ENCODE peak calls at places on chromosomes 13 and 19, in five cellular contexts. A is endothelial cell of umbilical vein, V is heart left ventricle, K is right cardiac atrium, Q is endodermal cell. I is an unnamed sample.

GRCh38 chr19:34555447-34555846 is 73.9 kb downstream of the WTIP start:
- DNase-seq in A (peak), V (no peak), K (no peak), Q (peak), I (no peak)

GRCh38 chr13:100673376-100673830 is 1.2 kb downstream of the TMTC4 start:
- DNase-seq in A (no peak), V (no peak), K (peak), Q (peak), I (peak)

GRCh38 chr13:110647365-110647737 is 32.0 kb downstream of the NAXD start:
- DNase-seq in A (no peak), V (no peak), K (no peak), Q (peak), I (no peak)

GRCh38 chr13:112842343-112842856 is 126.6 kb upstream of the MCF2L start:
- DNase-seq in A (peak), V (peak), K (peak), Q (peak), I (peak)

GRCh38 chr13:73767191-73767741 is 366.9 kb downstream of the KLF12 start:
- DNase-seq in A (peak), V (no peak), K (no peak), Q (peak), I (peak)

GRCh38 chr19:38842439-38843174 is 7.2 kb downstream of the HNRNPL start:
- DNase-seq in A (no peak), V (peak), K (no peak), Q (no peak), I (peak)

GRCh38 chr19:34432797-34433196 is 4.6 kb downstream of the UBA2 start:
- DNase-seq in A (peak), V (peak), K (no peak), Q (peak), I (peak)

GRCh38 chr19:18894254-18895037 is 1.5 kb downstream of the CERS1 start:
- DNase-seq in A (no peak), V (no peak), K (peak), Q (no peak), I (peak)

GRCh38 chr19:13014101-13014920 is 19.0 kb downstream of the NFIX start:
- DNase-seq in A (no peak), V (no peak), K (peak), Q (peak), I (peak)

GRCh38 chr13:94093652-94094310 is 385.7 kb downstream of the DCT start:
- DNase-seq in A (no peak), V (no peak), K (no peak), Q (no peak), I (no peak)

GRCh38 chr19:49428547-49429451 is 3.6 kb downstream of the GFY start:
- DNase-seq in A (no peak), V (no peak), K (no peak), Q (no peak), I (peak)

GRCh38 chr19:8631425-8631819 is 989 bp downstream of the NFILZ start:
- DNase-seq in A (no peak), V (peak), K (peak), Q (peak), I (peak)

GRCh38 chr13:98892821-98893220 is 85.0 kb downstream of the DOCK9 start:
- DNase-seq in A (peak), V (no peak), K (no peak), Q (no peak), I (no peak)

GRCh38 chr19:36719687-36720556 is 32.5 kb downstream of the ZNF567 start:
- DNase-seq in A (peak), V (no peak), K (no peak), Q (no peak), I (no peak)

GRCh38 chr19:31378404-31378803 is 29.2 kb upstream of the TSHZ3 start:
- DNase-seq in A (no peak), V (peak), K (peak), Q (no peak), I (no peak)

GRCh38 chr19:46977548-46977947 is 42.1 kb upstream of the NPAS1 start:
- DNase-seq in A (peak), V (peak), K (no peak), Q (no peak), I (no peak)

GRCh38 chr19:46976845-46977320 is 42.8 kb upstream of the NPAS1 start:
- DNase-seq in A (peak), V (peak), K (peak), Q (peak), I (peak)

GRCh38 chr19:46975011-46975917 is 44.4 kb upstream of the NPAS1 start:
- DNase-seq in A (no peak), V (no peak), K (no peak), Q (no peak), I (no peak)

GRCh38 chr19:46974181-46974580 is 45.5 kb upstream of the NPAS1 start:
- DNase-seq in A (no peak), V (no peak), K (no peak), Q (no peak), I (no peak)

DNA sequence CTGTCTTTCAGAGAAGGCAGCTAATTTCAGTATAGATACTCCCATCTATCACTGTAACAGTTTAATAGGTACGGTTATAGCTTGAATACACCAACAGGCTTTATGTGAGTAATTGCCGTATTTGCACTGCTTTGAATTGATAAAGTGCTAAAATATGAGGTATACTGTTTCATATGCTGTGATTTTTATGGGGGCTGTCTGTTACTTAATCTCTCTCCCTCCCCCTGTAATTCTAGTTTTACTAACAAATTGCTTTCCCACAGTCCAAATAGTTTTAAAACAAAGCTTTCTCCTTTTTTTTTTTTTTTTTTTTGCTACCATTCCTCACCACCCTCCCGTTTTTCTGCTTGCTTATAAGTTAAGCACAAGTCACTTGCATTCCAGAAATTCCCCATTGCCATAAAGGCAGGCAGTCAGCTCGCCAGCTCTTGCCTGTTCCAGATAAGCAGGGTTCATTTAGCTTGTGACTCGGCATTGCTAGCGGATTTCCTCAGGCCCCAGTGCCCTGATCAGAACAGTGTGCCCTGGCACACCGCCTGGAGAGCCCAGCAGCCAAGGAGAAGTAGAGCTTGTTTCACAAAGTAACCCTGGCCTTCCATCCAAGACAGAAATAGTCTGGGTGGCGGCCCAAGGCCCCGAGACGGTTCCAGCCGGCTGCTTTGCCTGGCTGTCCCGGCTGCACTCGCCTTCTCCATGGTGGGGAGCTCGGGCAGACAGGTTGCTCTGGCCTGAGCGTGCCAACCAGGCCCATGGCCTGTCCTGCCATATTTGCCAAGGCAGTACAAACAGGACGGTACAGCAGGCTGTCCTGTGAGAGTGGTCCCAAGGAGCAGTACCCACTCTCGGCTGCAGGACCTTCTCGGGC is 43.5 kb upstream of the NPAS1 start:
- DNase-seq in A (peak), V (peak), K (peak), Q (peak), I (peak)
- H3K4me3 ChIP-seq in A (no peak), V (peak), K (no peak), Q (peak), I (no peak)

DNA sequence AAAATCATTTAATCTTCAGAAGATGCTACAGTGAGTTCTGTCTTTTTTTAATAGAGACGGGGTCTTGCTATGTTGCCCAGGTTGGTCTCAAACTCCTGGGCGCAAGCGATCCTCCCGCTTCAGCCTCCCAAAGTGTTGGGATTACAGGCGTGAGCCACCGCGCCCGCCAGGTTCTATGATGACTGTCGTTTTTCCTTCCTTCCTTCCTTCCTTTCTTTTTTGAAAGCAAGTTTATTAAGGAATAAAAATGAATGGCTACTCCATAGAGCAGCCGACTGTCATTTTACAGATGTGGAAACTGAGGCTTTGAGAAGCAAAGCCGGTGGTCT is 511 bp upstream of the GAMT start:
- DNase-seq in A (no peak), V (no peak), K (no peak), Q (no peak), I (no peak)
- H3K4me3 ChIP-seq in A (no peak), V (peak), K (no peak), Q (peak), I (peak)

DNA sequence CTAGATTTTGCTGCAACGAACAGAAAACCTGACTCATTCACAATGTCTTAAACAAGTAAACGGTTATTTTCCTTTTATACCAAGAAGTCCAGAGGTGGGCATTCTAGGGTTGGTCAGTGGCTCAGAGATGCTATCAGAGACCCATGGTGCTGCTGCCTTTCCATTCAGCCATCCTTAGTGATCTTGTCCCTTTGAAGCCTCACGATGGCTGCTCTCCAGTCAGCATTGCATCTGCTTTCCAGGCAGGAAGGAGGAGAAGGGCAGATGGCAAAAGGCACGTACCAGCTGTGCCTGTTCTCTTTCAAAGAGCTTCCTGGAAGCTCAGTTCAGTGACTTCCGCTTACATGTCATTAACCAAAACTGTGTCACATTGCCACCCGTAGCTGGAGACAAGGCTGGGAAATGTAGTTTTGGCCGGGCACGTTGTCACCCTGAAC is 30.1 kb downstream of the WDFY2 start:
- DNase-seq in A (no peak), V (peak), K (no peak), Q (no peak), I (no peak)
- H3K4me3 ChIP-seq in A (no peak), V (peak), K (no peak), Q (no peak), I (no peak)

DNA sequence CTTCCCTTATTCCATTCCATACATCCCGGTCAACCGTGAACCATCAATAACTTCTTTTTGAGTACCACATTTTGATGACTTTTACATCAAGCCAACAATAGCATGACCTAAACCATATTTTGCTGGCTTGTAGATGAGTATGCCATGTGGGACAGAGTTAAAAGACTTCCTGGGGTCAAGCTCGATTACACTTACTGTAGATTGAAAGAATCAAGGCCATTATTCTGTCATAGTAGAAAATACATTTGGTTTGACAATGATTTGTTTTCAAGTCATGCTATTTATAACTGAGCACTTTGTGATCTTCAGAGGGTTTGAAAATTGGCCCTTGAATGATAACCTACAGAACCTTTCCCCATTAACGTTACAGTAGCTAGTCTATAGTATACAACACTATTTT is 1087.0 kb upstream of the PCDH20 start:
- DNase-seq in A (no peak), V (no peak), K (no peak), Q (no peak), I (no peak)
- H3K4me3 ChIP-seq in A (no peak), V (no peak), K (no peak), Q (no peak), I (no peak)

GRCh38 chr19:6458695-6459355 is 767 bp downstream of the SLC25A23 start:
- DNase-seq in A (no peak), V (no peak), K (no peak), Q (peak), I (peak)

GRCh38 chr19:6459356-6460098 is at the start of gene SLC25A23:
- DNase-seq in A (peak), V (peak), K (peak), Q (peak), I (peak)

GRCh38 chr19:6460099-6460884 is 700 bp upstream of the SLC25A23 start:
- DNase-seq in A (peak), V (peak), K (peak), Q (peak), I (peak)

GRCh38 chr19:6455924-6456323 is 3.7 kb downstream of the SLC25A23 start:
- DNase-seq in A (no peak), V (no peak), K (no peak), Q (no peak), I (no peak)

GRCh38 chr19:6457958-6458694 is 1.5 kb downstream of the SLC25A23 start:
- DNase-seq in A (no peak), V (no peak), K (no peak), Q (no peak), I (no peak)
- H3K4me3 ChIP-seq in A (no peak), V (peak), K (no peak), Q (peak), I (no peak)

GRCh38 chr19:52069653-52070052 is 21.0 kb upstream of the ZNF432 start:
- DNase-seq in A (no peak), V (no peak), K (no peak), Q (no peak), I (no peak)

GRCh38 chr19:52065399-52065798 is 16.8 kb upstream of the ZNF432 start:
- DNase-seq in A (no peak), V (no peak), K (no peak), Q (no peak), I (no peak)

GRCh38 chr19:52066258-52066866 is 17.7 kb upstream of the ZNF432 start:
- DNase-seq in A (no peak), V (no peak), K (no peak), Q (no peak), I (no peak)

DNA sequence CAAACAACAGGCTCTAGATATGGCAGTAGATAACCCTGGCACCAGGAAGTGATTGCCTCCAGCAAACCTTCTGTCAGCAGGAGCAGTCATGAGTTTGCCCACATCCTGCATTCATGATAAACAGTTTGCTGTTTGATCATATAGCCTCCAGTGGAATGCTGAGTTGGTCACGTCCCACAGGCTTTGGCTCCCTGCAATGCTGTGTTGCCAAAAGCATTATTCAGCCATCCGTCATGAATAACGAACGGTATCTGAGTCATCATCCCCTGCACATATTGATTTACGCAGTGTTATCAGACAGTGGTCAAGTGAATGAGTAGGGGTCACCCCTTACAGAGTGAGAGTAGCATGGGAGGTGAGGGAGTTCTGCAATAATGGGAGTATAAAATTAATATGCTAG is 21.9 kb upstream of the ZNF432 start:
- DNase-seq in A (no peak), V (no peak), K (no peak), Q (no peak), I (no peak)
- H3K4me3 ChIP-seq in A (no peak), V (no peak), K (no peak), Q (peak), I (no peak)

GRCh38 chr19:11574689-11575088 is 2.8 kb downstream of the ACP5 start:
- DNase-seq in A (no peak), V (no peak), K (no peak), Q (no peak), I (peak)
- H3K4me3 ChIP-seq in A (no peak), V (no peak), K (no peak), Q (no peak), I (no peak)

GRCh38 chr13:48317511-48317981 is 14.0 kb downstream of the RB1 start:
- DNase-seq in A (no peak), V (no peak), K (peak), Q (no peak), I (peak)
- H3K4me3 ChIP-seq in A (no peak), V (peak), K (no peak), Q (no peak), I (no peak)

DNA sequence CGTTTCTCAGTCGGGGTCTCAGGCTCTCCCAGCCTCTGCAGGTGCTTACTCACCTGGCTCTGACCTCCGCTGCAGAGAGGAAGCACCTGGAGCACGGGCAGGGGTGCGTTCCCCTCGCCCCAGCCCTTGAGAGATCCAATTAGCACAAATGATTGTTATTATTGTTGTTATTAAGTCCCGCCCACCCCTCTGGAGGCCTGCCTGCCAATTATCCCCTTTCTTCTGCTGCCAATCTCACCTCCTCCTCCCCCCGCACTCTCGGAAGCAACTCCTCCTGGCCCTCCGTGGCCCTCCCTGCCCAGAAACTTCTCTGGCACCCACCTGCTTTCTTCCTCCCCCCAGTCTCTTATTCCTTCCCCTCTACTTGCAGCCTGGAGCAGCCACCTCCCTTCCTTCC is 8.8 kb downstream of the ZNF787 start:
- DNase-seq in A (no peak), V (peak), K (peak), Q (no peak), I (peak)
- H3K4me3 ChIP-seq in A (no peak), V (no peak), K (no peak), Q (no peak), I (no peak)

I was measured in H7.